ENCODE peak calls at places on chromosomes 4 and X, in six cellular contexts. B is HepG2, O is IMR-90, U is HEK293T, T is K562, C is GM12878. V is an unnamed sample.

GRCh38 chrX:125778256-125778655 is 387.8 kb downstream of the DCAF12L2 start:
- DNase-seq in B (no peak), O (no peak), U (no peak), T (no peak), C (no peak), V (no peak)

GRCh38 chr4:165609653-165610052 is 230.8 kb downstream of the CPE start:
- DNase-seq in B (no peak), O (no peak), U (no peak), T (no peak), C (no peak), V (no peak)

GRCh38 chrX:367349-367748 is 19.4 kb downstream of the PPP2R3B start:
- DNase-seq in B (no peak), O (no peak), U (no peak), T (no peak), C (no peak), V (no peak)

GRCh38 chr4:83083925-83084475 is 30.5 kb downstream of the PLAC8 start:
- DNase-seq in B (no peak), O (no peak), U (peak), T (no peak), C (no peak), V (no peak)

GRCh38 chrX:24646745-24647182 is 383 bp downstream of the PCYT1B start:
- DNase-seq in B (no peak), O (no peak), U (peak), T (no peak), C (no peak), V (no peak)

GRCh38 chrX:40933132-40934078 is 151.8 kb upstream of the USP9X start:
- DNase-seq in B (no peak), O (peak), U (peak), T (peak), C (peak), V (peak)

GRCh38 chrX:110241816-110242215 is 76.1 kb downstream of the AMMECR1 start:
- DNase-seq in B (no peak), O (peak), U (no peak), T (no peak), C (no peak), V (no peak)

GRCh38 chrX:120773801-120774200 is 101.9 kb downstream of the CT47B1 start:
- DNase-seq in B (no peak), O (no peak), U (no peak), T (no peak), C (no peak), V (no peak)

GRCh38 chr4:151043803-151044535 is 28.9 kb upstream of the LRBA start:
- DNase-seq in B (peak), O (peak), U (no peak), T (no peak), C (no peak), V (no peak)

GRCh38 chrX:9166566-9166909 is 132.6 kb upstream of the FAM9B start:
- DNase-seq in B (no peak), O (no peak), U (no peak), T (no peak), C (no peak), V (peak)

GRCh38 chr4:159171287-159171686 is 68.4 kb downstream of the RAPGEF2 start:
- DNase-seq in B (no peak), O (no peak), U (no peak), T (no peak), C (no peak), V (no peak)

GRCh38 chr4:69697536-69697935 is 44.5 kb upstream of the UGT2A1 start:
- DNase-seq in B (no peak), O (no peak), U (no peak), T (no peak), C (no peak), V (no peak)

GRCh38 chrX:27863813-27864212 is 56.0 kb downstream of the MAGEB10 start:
- DNase-seq in B (no peak), O (no peak), U (no peak), T (no peak), C (no peak), V (no peak)

GRCh38 chr4:38615847-38616246 is 48.2 kb upstream of the KLF3 start:
- DNase-seq in B (no peak), O (no peak), U (no peak), T (no peak), C (no peak), V (no peak)

GRCh38 chr4:113978561-113979156 is 788 bp downstream of the ARSJ start:
- DNase-seq in B (no peak), O (peak), U (no peak), T (no peak), C (no peak), V (peak)

GRCh38 chr4:158793021-158793420 is 24.2 kb downstream of the FNIP2 start:
- DNase-seq in B (no peak), O (no peak), U (no peak), T (no peak), C (no peak), V (no peak)

GRCh38 chr4:155629183-155629825 is 37.3 kb upstream of the GUCY1A1 start:
- DNase-seq in B (no peak), O (peak), U (no peak), T (no peak), C (no peak), V (no peak)

GRCh38 chr4:145799225-145799624 is 119.3 kb downstream of the C4orf51 start:
- DNase-seq in B (no peak), O (no peak), U (no peak), T (no peak), C (no peak), V (no peak)

GRCh38 chrX:150012647-150013046 is 74.4 kb upstream of the EOLA2 start:
- DNase-seq in B (no peak), O (peak), U (no peak), T (no peak), C (no peak), V (no peak)

GRCh38 chrX:72621163-72621562 is 48.5 kb upstream of the HDAC8 start:
- DNase-seq in B (no peak), O (no peak), U (no peak), T (no peak), C (no peak), V (peak)

GRCh38 chrX:40201486-40201885 is 103.7 kb upstream of the BCOR start:
- DNase-seq in B (no peak), O (no peak), U (no peak), T (no peak), C (peak), V (no peak)

GRCh38 chrX:69133561-69134542 is 31.4 kb downstream of the PJA1 start:
- DNase-seq in B (peak), O (peak), U (peak), T (peak), C (no peak), V (peak)

GRCh38 chrX:46485897-46486296 is 59.3 kb downstream of the ZNF674 start:
- DNase-seq in B (peak), O (no peak), U (no peak), T (no peak), C (no peak), V (no peak)

GRCh38 chr4:186724048-186724860 is 598 bp upstream of the FAT1 start:
- DNase-seq in B (no peak), O (peak), U (peak), T (peak), C (no peak), V (peak)

GRCh38 chrX:132181364-132181763 is 37.9 kb downstream of the RAP2C start:
- DNase-seq in B (no peak), O (no peak), U (no peak), T (no peak), C (no peak), V (no peak)

GRCh38 chr4:94976371-94977011 is 218.7 kb downstream of the BMPR1B start:
- DNase-seq in B (no peak), O (peak), U (no peak), T (no peak), C (no peak), V (peak)

GRCh38 chr4:28709821-28710330 is 1849.2 kb downstream of the STIM2 start:
- DNase-seq in B (no peak), O (peak), U (no peak), T (no peak), C (no peak), V (no peak)
- TF ChIP-seq BHLHE40 in B (no peak), O (no peak), U (no peak), T (no peak), C (no peak), V (no peak)

GRCh38 chr4:173037242-173037641 is 131.4 kb upstream of the GALNT7 start:
- DNase-seq in B (no peak), O (no peak), U (no peak), T (no peak), C (no peak), V (no peak)

GRCh38 chr4:173039617-173040176 is 128.9 kb upstream of the GALNT7 start:
- DNase-seq in B (no peak), O (no peak), U (no peak), T (no peak), C (no peak), V (no peak)

GRCh38 chr4:173041482-173041881 is 127.1 kb upstream of the GALNT7 start:
- DNase-seq in B (no peak), O (no peak), U (no peak), T (no peak), C (no peak), V (no peak)

GRCh38 chr4:173038192-173038896 is 130.3 kb upstream of the GALNT7 start:
- DNase-seq in B (no peak), O (no peak), U (no peak), T (no peak), C (no peak), V (no peak)

GRCh38 chr4:173040200-173040599 is 128.4 kb upstream of the GALNT7 start:
- DNase-seq in B (no peak), O (peak), U (no peak), T (no peak), C (no peak), V (no peak)
- TF ChIP-seq BHLHE40 in B (no peak), O (no peak), U (no peak), T (no peak), C (no peak), V (no peak)

GRCh38 chr4:184401397-184402171 is 72.8 kb downstream of the IRF2 start:
- DNase-seq in B (no peak), O (no peak), U (no peak), T (no peak), C (no peak), V (no peak)
- TF ChIP-seq BHLHE40 in B (no peak), O (no peak), U (no peak), T (no peak), C (no peak), V (no peak)

DNA sequence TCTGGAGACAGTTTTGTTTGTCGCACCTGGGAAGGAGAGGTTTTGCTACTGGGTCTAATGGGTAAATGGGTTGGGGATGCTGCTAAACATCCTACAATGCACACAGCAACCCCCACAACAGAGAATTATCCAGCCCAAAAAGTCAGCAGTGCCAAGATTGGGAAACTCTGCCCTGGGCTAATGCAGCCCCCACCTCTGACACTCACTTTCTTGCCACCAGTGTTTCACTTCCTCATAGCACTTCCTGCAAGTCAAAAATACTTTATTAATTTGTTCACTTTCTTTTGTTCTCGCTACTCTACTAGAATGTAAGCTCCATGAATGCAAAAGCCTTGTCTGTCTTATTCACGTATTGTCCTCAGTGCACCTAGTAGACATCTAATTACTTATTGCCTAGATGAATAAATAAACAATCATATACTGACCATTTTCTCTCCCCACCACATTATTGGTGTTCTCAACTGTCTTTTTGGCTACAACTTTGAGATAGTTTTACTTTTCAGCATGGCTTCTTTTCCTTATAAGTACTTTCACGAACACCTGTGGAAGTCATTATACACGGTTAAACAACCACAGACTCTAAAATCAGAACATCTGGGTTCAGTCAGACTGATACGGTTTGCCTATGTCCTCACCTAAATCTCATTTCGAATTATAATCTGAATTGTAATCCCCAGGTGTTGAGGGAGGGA is 82.0 kb upstream of the PITX2 start:
- DNase-seq in B (no peak), O (no peak), U (no peak), T (no peak), C (no peak), V (no peak)
- TF ChIP-seq BHLHE40 in B (no peak), O (no peak), U (no peak), T (no peak), C (no peak), V (no peak)

GRCh38 chrX:38403834-38404233 is 51.4 kb downstream of the OTC start:
- DNase-seq in B (no peak), O (no peak), U (no peak), T (no peak), C (no peak), V (no peak)
- TF ChIP-seq BHLHE40 in B (no peak), O (no peak), U (no peak), T (no peak), C (no peak), V (no peak)

DNA sequence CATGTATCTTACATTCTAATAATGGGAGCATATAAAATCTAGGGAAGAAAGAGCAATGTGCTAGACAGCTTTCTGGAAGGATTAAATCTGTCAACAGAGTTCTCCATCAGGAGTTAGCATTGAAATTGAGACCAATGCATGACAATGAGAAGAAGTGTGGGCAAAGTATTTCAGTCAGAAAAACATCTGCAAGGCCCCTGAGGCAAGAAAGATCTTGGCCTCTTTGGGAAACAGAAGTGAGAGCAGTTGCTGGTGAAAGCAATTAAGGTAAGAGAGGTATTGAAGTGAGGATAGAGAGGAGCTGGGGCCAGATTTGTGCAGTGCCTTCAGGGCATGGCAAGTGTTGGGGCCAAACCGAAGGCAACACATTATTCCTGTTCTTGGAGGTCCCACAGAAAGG is 999.1 kb downstream of the STPG2 start:
- DNase-seq in B (no peak), O (no peak), U (no peak), T (no peak), C (no peak), V (no peak)
- TF ChIP-seq BHLHE40 in B (no peak), O (no peak), U (no peak), T (no peak), C (no peak), V (no peak)

GRCh38 chr4:108072300-108072699 is 82.6 kb downstream of the HADH start:
- DNase-seq in B (no peak), O (no peak), U (peak), T (no peak), C (peak), V (no peak)
- TF ChIP-seq BHLHE40 in B (no peak), O (no peak), U (no peak), T (no peak), C (peak), V (no peak)

GRCh38 chr4:1260418-1261106 is 11.6 kb upstream of the CTBP1 start:
- DNase-seq in B (no peak), O (no peak), U (no peak), T (no peak), C (no peak), V (no peak)
- TF ChIP-seq BHLHE40 in B (no peak), O (no peak), U (no peak), T (no peak), C (no peak), V (no peak)

GRCh38 chrX:151870603-151871002 is 42.1 kb upstream of the MAGEA4 start:
- DNase-seq in B (peak), O (peak), U (no peak), T (no peak), C (no peak), V (peak)
- TF ChIP-seq BHLHE40 in B (no peak), O (no peak), U (no peak), T (no peak), C (no peak), V (no peak)

V was measured in A549.